ENCODE peak calls at places on chromosome 13, in eight cellular contexts. One of them, this sample, is unnamed.

GRCh38 chr13:93740334-93740733 is 513.7 kb downstream of the GPC6 start:
- DNase-seq in H54: no peak
- DNase-seq in activated naive CD4-positive, alpha-beta T cell: no peak
- DNase-seq in hepatic stellate cell: no peak
- DNase-seq in HEK293T: no peak
- DNase-seq in fibroblast of villous mesenchyme: no peak
- DNase-seq in RPMI7951: no peak
- DNase-seq in progenitor cell of endocrine pancreas: no peak
- DNase-seq in this sample: no peak

GRCh38 chr13:26538363-26539317 is 18.8 kb upstream of the WASF3 start:
- DNase-seq in H54: no peak
- DNase-seq in activated naive CD4-positive, alpha-beta T cell: no peak
- DNase-seq in hepatic stellate cell: no peak
- DNase-seq in HEK293T: no peak
- DNase-seq in fibroblast of villous mesenchyme: no peak
- DNase-seq in RPMI7951: no peak
- DNase-seq in progenitor cell of endocrine pancreas: no peak
- DNase-seq in this sample: no peak

GRCh38 chr13:98327326-98328314 is 150.6 kb upstream of the RNF113B start:
- DNase-seq in H54: no peak
- DNase-seq in activated naive CD4-positive, alpha-beta T cell: no peak
- DNase-seq in hepatic stellate cell: peak; percentile 35
- DNase-seq in HEK293T: no peak
- DNase-seq in fibroblast of villous mesenchyme: peak; percentile 80
- DNase-seq in RPMI7951: no peak
- DNase-seq in progenitor cell of endocrine pancreas: no peak
- DNase-seq in this sample: peak; percentile 49

GRCh38 chr13:59562924-59563323 is 600.8 kb downstream of the DIAPH3 start:
- DNase-seq in H54: no peak
- DNase-seq in activated naive CD4-positive, alpha-beta T cell: no peak
- DNase-seq in hepatic stellate cell: no peak
- DNase-seq in HEK293T: no peak
- DNase-seq in fibroblast of villous mesenchyme: no peak
- DNase-seq in RPMI7951: no peak
- DNase-seq in progenitor cell of endocrine pancreas: no peak
- DNase-seq in this sample: no peak

GRCh38 chr13:114258589-114258988 is 22.8 kb upstream of the UPF3A start:
- DNase-seq in H54: no peak
- DNase-seq in activated naive CD4-positive, alpha-beta T cell: no peak
- DNase-seq in hepatic stellate cell: no peak
- DNase-seq in HEK293T: no peak
- DNase-seq in fibroblast of villous mesenchyme: no peak
- DNase-seq in RPMI7951: no peak
- DNase-seq in progenitor cell of endocrine pancreas: no peak
- DNase-seq in this sample: no peak

GRCh38 chr13:53075356-53076041 is 46.9 kb downstream of the OLFM4 start:
- DNase-seq in H54: no peak
- DNase-seq in activated naive CD4-positive, alpha-beta T cell: no peak
- DNase-seq in hepatic stellate cell: no peak
- DNase-seq in HEK293T: no peak
- DNase-seq in fibroblast of villous mesenchyme: no peak
- DNase-seq in RPMI7951: no peak
- DNase-seq in progenitor cell of endocrine pancreas: no peak
- DNase-seq in this sample: no peak

GRCh38 chr13:83827338-83827737 is 54.9 kb downstream of the SLITRK1 start:
- DNase-seq in H54: no peak
- DNase-seq in activated naive CD4-positive, alpha-beta T cell: no peak
- DNase-seq in hepatic stellate cell: no peak
- DNase-seq in HEK293T: no peak
- DNase-seq in fibroblast of villous mesenchyme: no peak
- DNase-seq in RPMI7951: no peak
- DNase-seq in progenitor cell of endocrine pancreas: no peak
- DNase-seq in this sample: no peak

GRCh38 chr13:25961294-25961693 is 90.5 kb downstream of the SHISA2 start:
- DNase-seq in H54: no peak
- DNase-seq in activated naive CD4-positive, alpha-beta T cell: no peak
- DNase-seq in hepatic stellate cell: no peak
- DNase-seq in HEK293T: no peak
- DNase-seq in fibroblast of villous mesenchyme: no peak
- DNase-seq in RPMI7951: no peak
- DNase-seq in progenitor cell of endocrine pancreas: no peak
- DNase-seq in this sample: no peak

GRCh38 chr13:93244141-93244917 is 17.7 kb downstream of the GPC6 start:
- DNase-seq in H54: peak; percentile 25
- DNase-seq in activated naive CD4-positive, alpha-beta T cell: no peak
- DNase-seq in hepatic stellate cell: peak; percentile 34
- DNase-seq in HEK293T: no peak
- DNase-seq in fibroblast of villous mesenchyme: peak; percentile 41
- DNase-seq in RPMI7951: peak; percentile 46
- DNase-seq in progenitor cell of endocrine pancreas: no peak
- DNase-seq in this sample: no peak

GRCh38 chr13:112679381-112679780 is 10.5 kb upstream of the ATP11A start:
- DNase-seq in H54: no peak
- DNase-seq in activated naive CD4-positive, alpha-beta T cell: no peak
- DNase-seq in hepatic stellate cell: no peak
- DNase-seq in HEK293T: no peak
- DNase-seq in fibroblast of villous mesenchyme: no peak
- DNase-seq in RPMI7951: no peak
- DNase-seq in progenitor cell of endocrine pancreas: no peak
- DNase-seq in this sample: peak; percentile 30

GRCh38 chr13:110774051-110774450 is 60.6 kb downstream of the ING1 start:
- DNase-seq in H54: no peak
- DNase-seq in activated naive CD4-positive, alpha-beta T cell: no peak
- DNase-seq in hepatic stellate cell: no peak
- DNase-seq in HEK293T: no peak
- DNase-seq in fibroblast of villous mesenchyme: no peak
- DNase-seq in RPMI7951: no peak
- DNase-seq in progenitor cell of endocrine pancreas: no peak
- DNase-seq in this sample: no peak

GRCh38 chr13:41411536-41411935 is 45.8 kb upstream of the RGCC start:
- DNase-seq in H54: no peak
- DNase-seq in activated naive CD4-positive, alpha-beta T cell: no peak
- DNase-seq in hepatic stellate cell: peak; percentile 29
- DNase-seq in HEK293T: peak; percentile 17
- DNase-seq in fibroblast of villous mesenchyme: peak; percentile 79
- DNase-seq in RPMI7951: peak; percentile 59
- DNase-seq in progenitor cell of endocrine pancreas: no peak
- DNase-seq in this sample: peak; percentile 62

GRCh38 chr13:41649659-41650058 is 192.3 kb downstream of the RGCC start:
- DNase-seq in H54: no peak
- DNase-seq in activated naive CD4-positive, alpha-beta T cell: no peak
- DNase-seq in hepatic stellate cell: peak; percentile 7
- DNase-seq in HEK293T: peak; percentile 38
- DNase-seq in fibroblast of villous mesenchyme: no peak
- DNase-seq in RPMI7951: peak; percentile 8
- DNase-seq in progenitor cell of endocrine pancreas: no peak
- DNase-seq in this sample: peak; percentile 50

GRCh38 chr13:79874396-79875360 is 393.7 kb downstream of the NDFIP2 start:
- DNase-seq in H54: no peak
- DNase-seq in activated naive CD4-positive, alpha-beta T cell: no peak
- DNase-seq in hepatic stellate cell: no peak
- DNase-seq in HEK293T: no peak
- DNase-seq in fibroblast of villous mesenchyme: no peak
- DNase-seq in RPMI7951: peak; percentile 18
- DNase-seq in progenitor cell of endocrine pancreas: no peak
- DNase-seq in this sample: no peak

GRCh38 chr13:42485272-42485671 is 88.7 kb upstream of the TNFSF11 start:
- DNase-seq in H54: no peak
- DNase-seq in activated naive CD4-positive, alpha-beta T cell: no peak
- DNase-seq in hepatic stellate cell: no peak
- DNase-seq in HEK293T: no peak
- DNase-seq in fibroblast of villous mesenchyme: no peak
- DNase-seq in RPMI7951: no peak
- DNase-seq in progenitor cell of endocrine pancreas: no peak
- DNase-seq in this sample: no peak

GRCh38 chr13:106530209-106530906 is 5.1 kb downstream of the EFNB2 start:
- DNase-seq in H54: no peak
- DNase-seq in activated naive CD4-positive, alpha-beta T cell: no peak
- DNase-seq in hepatic stellate cell: no peak
- DNase-seq in HEK293T: no peak
- DNase-seq in fibroblast of villous mesenchyme: no peak
- DNase-seq in RPMI7951: no peak
- DNase-seq in progenitor cell of endocrine pancreas: no peak
- DNase-seq in this sample: no peak

GRCh38 chr13:98143601-98144500 is 957 bp downstream of the FARP1 start:
- DNase-seq in H54: peak; percentile 50
- DNase-seq in activated naive CD4-positive, alpha-beta T cell: no peak
- DNase-seq in hepatic stellate cell: peak; percentile 36
- DNase-seq in HEK293T: peak; percentile 16
- DNase-seq in fibroblast of villous mesenchyme: peak; percentile 69
- DNase-seq in RPMI7951: peak; percentile 69
- DNase-seq in progenitor cell of endocrine pancreas: no peak
- DNase-seq in this sample: no peak

GRCh38 chr13:96806750-96807149 is 187.5 kb downstream of the OXGR1 start:
- DNase-seq in H54: no peak
- DNase-seq in activated naive CD4-positive, alpha-beta T cell: no peak
- DNase-seq in hepatic stellate cell: no peak
- DNase-seq in HEK293T: no peak
- DNase-seq in fibroblast of villous mesenchyme: no peak
- DNase-seq in RPMI7951: no peak
- DNase-seq in progenitor cell of endocrine pancreas: no peak
- DNase-seq in this sample: no peak

GRCh38 chr13:23146811-23147245 is 34.0 kb upstream of the SGCG start:
- DNase-seq in H54: no peak
- DNase-seq in activated naive CD4-positive, alpha-beta T cell: no peak
- DNase-seq in hepatic stellate cell: no peak
- DNase-seq in HEK293T: no peak
- DNase-seq in fibroblast of villous mesenchyme: no peak
- DNase-seq in RPMI7951: no peak
- DNase-seq in progenitor cell of endocrine pancreas: no peak
- DNase-seq in this sample: no peak

GRCh38 chr13:80168089-80168850 is 172.7 kb downstream of the SPRY2 start:
- DNase-seq in H54: no peak
- DNase-seq in activated naive CD4-positive, alpha-beta T cell: no peak
- DNase-seq in hepatic stellate cell: no peak
- DNase-seq in HEK293T: no peak
- DNase-seq in fibroblast of villous mesenchyme: peak; percentile 66
- DNase-seq in RPMI7951: peak; percentile 51
- DNase-seq in progenitor cell of endocrine pancreas: no peak
- DNase-seq in this sample: no peak

GRCh38 chr13:67736646-67737420 is 506.7 kb upstream of the PCDH9 start:
- DNase-seq in H54: no peak
- DNase-seq in activated naive CD4-positive, alpha-beta T cell: no peak
- DNase-seq in hepatic stellate cell: no peak
- DNase-seq in HEK293T: peak; percentile 78
- DNase-seq in fibroblast of villous mesenchyme: peak; percentile 33
- DNase-seq in RPMI7951: no peak
- DNase-seq in progenitor cell of endocrine pancreas: peak; percentile 12
- DNase-seq in this sample: peak; percentile 79

GRCh38 chr13:28590450-28590849 is 68.5 kb upstream of the POMP start:
- DNase-seq in H54: no peak
- DNase-seq in activated naive CD4-positive, alpha-beta T cell: no peak
- DNase-seq in hepatic stellate cell: no peak
- DNase-seq in HEK293T: no peak
- DNase-seq in fibroblast of villous mesenchyme: no peak
- DNase-seq in RPMI7951: no peak
- DNase-seq in progenitor cell of endocrine pancreas: no peak
- DNase-seq in this sample: no peak

GRCh38 chr13:98577823-98578285 is 947 bp upstream of the STK24 start:
- DNase-seq in H54: no peak
- DNase-seq in activated naive CD4-positive, alpha-beta T cell: no peak
- DNase-seq in hepatic stellate cell: no peak
- DNase-seq in HEK293T: no peak
- DNase-seq in fibroblast of villous mesenchyme: no peak
- DNase-seq in RPMI7951: no peak
- DNase-seq in progenitor cell of endocrine pancreas: no peak
- DNase-seq in this sample: no peak

GRCh38 chr13:95480131-95480545 is 72.4 kb upstream of the CLDN10 start:
- DNase-seq in H54: no peak
- DNase-seq in activated naive CD4-positive, alpha-beta T cell: no peak
- DNase-seq in hepatic stellate cell: no peak
- DNase-seq in HEK293T: no peak
- DNase-seq in fibroblast of villous mesenchyme: no peak
- DNase-seq in RPMI7951: peak; percentile 28
- DNase-seq in progenitor cell of endocrine pancreas: no peak
- DNase-seq in this sample: no peak

GRCh38 chr13:30615851-30616311 is 1.8 kb upstream of the USPL1 start:
- DNase-seq in H54: no peak
- DNase-seq in activated naive CD4-positive, alpha-beta T cell: no peak
- DNase-seq in hepatic stellate cell: no peak
- DNase-seq in HEK293T: no peak
- DNase-seq in fibroblast of villous mesenchyme: peak; percentile 70
- DNase-seq in RPMI7951: peak; percentile 37
- DNase-seq in progenitor cell of endocrine pancreas: no peak
- DNase-seq in this sample: peak; percentile 30

GRCh38 chr13:105969761-105970160 is 565.7 kb downstream of the EFNB2 start:
- DNase-seq in H54: no peak
- DNase-seq in activated naive CD4-positive, alpha-beta T cell: no peak
- DNase-seq in hepatic stellate cell: no peak
- DNase-seq in HEK293T: peak; percentile 21
- DNase-seq in fibroblast of villous mesenchyme: peak; percentile 83
- DNase-seq in RPMI7951: peak; percentile 65
- DNase-seq in progenitor cell of endocrine pancreas: no peak
- DNase-seq in this sample: no peak

GRCh38 chr13:32790731-32791130 is 204.5 kb downstream of the PDS5B start:
- DNase-seq in H54: no peak
- DNase-seq in activated naive CD4-positive, alpha-beta T cell: no peak
- DNase-seq in hepatic stellate cell: no peak
- DNase-seq in HEK293T: peak; percentile 18
- DNase-seq in fibroblast of villous mesenchyme: no peak
- DNase-seq in RPMI7951: no peak
- DNase-seq in progenitor cell of endocrine pancreas: no peak
- DNase-seq in this sample: peak; percentile 13

GRCh38 chr13:20547479-20547908 is 19.5 kb upstream of the IFT88 start:
- DNase-seq in H54: no peak
- DNase-seq in activated naive CD4-positive, alpha-beta T cell: no peak
- DNase-seq in hepatic stellate cell: no peak
- DNase-seq in HEK293T: no peak
- DNase-seq in fibroblast of villous mesenchyme: no peak
- DNase-seq in RPMI7951: no peak
- DNase-seq in progenitor cell of endocrine pancreas: no peak
- DNase-seq in this sample: no peak

GRCh38 chr13:73365240-73365639 is 306.4 kb downstream of the KLF5 start:
- DNase-seq in H54: no peak
- DNase-seq in activated naive CD4-positive, alpha-beta T cell: no peak
- DNase-seq in hepatic stellate cell: no peak
- DNase-seq in HEK293T: no peak
- DNase-seq in fibroblast of villous mesenchyme: no peak
- DNase-seq in RPMI7951: no peak
- DNase-seq in progenitor cell of endocrine pancreas: no peak
- DNase-seq in this sample: no peak

GRCh38 chr13:44489751-44490150 is 86.4 kb downstream of the TSC22D1 start:
- DNase-seq in H54: no peak
- DNase-seq in activated naive CD4-positive, alpha-beta T cell: no peak
- DNase-seq in hepatic stellate cell: no peak
- DNase-seq in HEK293T: no peak
- DNase-seq in fibroblast of villous mesenchyme: no peak
- DNase-seq in RPMI7951: no peak
- DNase-seq in progenitor cell of endocrine pancreas: no peak
- DNase-seq in this sample: no peak

GRCh38 chr13:36685912-36686311 is 12.1 kb downstream of the SERTM1 start:
- DNase-seq in H54: no peak
- DNase-seq in activated naive CD4-positive, alpha-beta T cell: no peak
- DNase-seq in hepatic stellate cell: no peak
- DNase-seq in HEK293T: no peak
- DNase-seq in fibroblast of villous mesenchyme: no peak
- DNase-seq in RPMI7951: no peak
- DNase-seq in progenitor cell of endocrine pancreas: no peak
- DNase-seq in this sample: no peak

GRCh38 chr13:71274923-71275593 is 591.9 kb downstream of the DACH1 start:
- DNase-seq in H54: no peak
- DNase-seq in activated naive CD4-positive, alpha-beta T cell: no peak
- DNase-seq in hepatic stellate cell: no peak
- DNase-seq in HEK293T: no peak
- DNase-seq in fibroblast of villous mesenchyme: no peak
- DNase-seq in RPMI7951: no peak
- DNase-seq in progenitor cell of endocrine pancreas: no peak
- DNase-seq in this sample: no peak

GRCh38 chr13:34152409-34152808 is 334.5 kb downstream of the RFC3 start:
- DNase-seq in H54: no peak
- DNase-seq in activated naive CD4-positive, alpha-beta T cell: no peak
- DNase-seq in hepatic stellate cell: no peak
- DNase-seq in HEK293T: no peak
- DNase-seq in fibroblast of villous mesenchyme: no peak
- DNase-seq in RPMI7951: no peak
- DNase-seq in progenitor cell of endocrine pancreas: no peak
- DNase-seq in this sample: no peak

GRCh38 chr13:98853791-98854191 is 101.3 kb upstream of the SLC15A1 start:
- DNase-seq in H54: no peak
- DNase-seq in activated naive CD4-positive, alpha-beta T cell: no peak
- DNase-seq in hepatic stellate cell: no peak
- DNase-seq in HEK293T: no peak
- DNase-seq in fibroblast of villous mesenchyme: no peak
- DNase-seq in RPMI7951: peak; percentile 3
- DNase-seq in progenitor cell of endocrine pancreas: no peak
- DNase-seq in this sample: no peak

This sample was measured in SK-MEL-5.